ENCODE peak calls at places on chromosomes 5 and 9, in five cellular contexts. One of them, this sample, is unnamed.

GRCh38 chr9:134544388-134545212 is 97.0 kb upstream of the COL5A1 start:
- DNase-seq in kidney tubule cell: peak
- DNase-seq in ACHN: peak
- DNase-seq in fibroblast of pulmonary artery: peak
- DNase-seq in AG04449: no peak
- DNase-seq in this sample: peak

GRCh38 chr5:52922384-52922783 is 66.8 kb upstream of the ITGA2 start:
- DNase-seq in kidney tubule cell: peak
- DNase-seq in ACHN: peak
- DNase-seq in fibroblast of pulmonary artery: peak
- DNase-seq in AG04449: peak
- DNase-seq in this sample: peak

GRCh38 chr5:112254303-112254702 is 164.8 kb downstream of the EPB41L4A start:
- DNase-seq in kidney tubule cell: no peak
- DNase-seq in ACHN: peak
- DNase-seq in fibroblast of pulmonary artery: no peak
- DNase-seq in AG04449: no peak
- DNase-seq in this sample: no peak

GRCh38 chr5:9545959-9546851 is at the start of gene SEMA5A:
- DNase-seq in kidney tubule cell: peak
- DNase-seq in ACHN: peak
- DNase-seq in fibroblast of pulmonary artery: peak
- DNase-seq in AG04449: no peak
- DNase-seq in this sample: no peak

GRCh38 chr9:101495810-101496209 is 37.8 kb upstream of the RNF20 start:
- DNase-seq in kidney tubule cell: no peak
- DNase-seq in ACHN: no peak
- DNase-seq in fibroblast of pulmonary artery: peak
- DNase-seq in AG04449: peak
- DNase-seq in this sample: no peak

GRCh38 chr9:134204991-134205578 is 40.7 kb upstream of the RNU6ATAC start:
- DNase-seq in kidney tubule cell: no peak
- DNase-seq in ACHN: no peak
- DNase-seq in fibroblast of pulmonary artery: peak
- DNase-seq in AG04449: no peak
- DNase-seq in this sample: no peak

GRCh38 chr5:143636951-143637528 is 174.9 kb upstream of the HMHB1 start:
- DNase-seq in kidney tubule cell: no peak
- DNase-seq in ACHN: no peak
- DNase-seq in fibroblast of pulmonary artery: peak
- DNase-seq in AG04449: no peak
- DNase-seq in this sample: no peak

GRCh38 chr5:123389794-123390193 is 33.4 kb downstream of the CEP120 start:
- DNase-seq in kidney tubule cell: no peak
- DNase-seq in ACHN: no peak
- DNase-seq in fibroblast of pulmonary artery: no peak
- DNase-seq in AG04449: no peak
- DNase-seq in this sample: no peak

GRCh38 chr5:117131048-117131679 is 556.5 kb upstream of the SEMA6A start:
- DNase-seq in kidney tubule cell: no peak
- DNase-seq in ACHN: no peak
- DNase-seq in fibroblast of pulmonary artery: no peak
- DNase-seq in AG04449: no peak
- DNase-seq in this sample: no peak

GRCh38 chr5:74174366-74174765 is 466.2 kb downstream of the ENC1 start:
- DNase-seq in kidney tubule cell: peak
- DNase-seq in ACHN: no peak
- DNase-seq in fibroblast of pulmonary artery: no peak
- DNase-seq in AG04449: no peak
- DNase-seq in this sample: no peak

GRCh38 chr9:23011669-23012068 is 565.0 kb downstream of the DMRTA1 start:
- DNase-seq in kidney tubule cell: no peak
- DNase-seq in ACHN: no peak
- DNase-seq in fibroblast of pulmonary artery: no peak
- DNase-seq in AG04449: peak
- DNase-seq in this sample: no peak

GRCh38 chr9:97220894-97221477 is 86.5 kb upstream of the CCDC180 start:
- DNase-seq in kidney tubule cell: no peak
- DNase-seq in ACHN: no peak
- DNase-seq in fibroblast of pulmonary artery: no peak
- DNase-seq in AG04449: no peak
- DNase-seq in this sample: no peak

GRCh38 chr9:4615251-4615650 is 46.8 kb upstream of the PLPP6 start:
- DNase-seq in kidney tubule cell: no peak
- DNase-seq in ACHN: no peak
- DNase-seq in fibroblast of pulmonary artery: peak
- DNase-seq in AG04449: peak
- DNase-seq in this sample: peak